ENCODE peak calls at places on chromosomes 11 and 22, in seven cellular contexts. V, P, R, Z, S, L and G are unnamed samples.

GRCh38 chr11:69101100-69101791 is 52.5 kb downstream of the TPCN2 start:
- DNase-seq in L (peak; percentile 36), P (peak; percentile 69), S (no peak), Z (peak; percentile 71), R (peak; percentile 81), V (no peak), G (peak; percentile 36)

GRCh38 chr11:134266841-134267251 is 9.3 kb upstream of the GLB1L3 start:
- DNase-seq in V (no peak), S (no peak), L (peak; percentile 84), Z (no peak), P (no peak), R (peak; percentile 44), G (peak; percentile 99)

GRCh38 chr11:88779551-88779950 is 286.2 kb downstream of the GRM5 start:
- DNase-seq in S (no peak), V (peak; percentile 4), Z (no peak), L (peak; percentile 92), R (no peak), P (no peak), G (no peak)

GRCh38 chr22:37177755-37178154 is 10.3 kb downstream of the C1QTNF6 start:
- DNase-seq in R (no peak), V (no peak), L (no peak), P (no peak), Z (no peak), S (no peak), G (no peak)

GRCh38 chr22:19448076-19448607 is 631 bp upstream of the C22orf39 start:
- DNase-seq in Z (no peak), L (peak; percentile 48), S (no peak), P (no peak), R (peak; percentile 60), V (no peak), G (peak; percentile 33)

GRCh38 chr22:48161354-48161753 is 1398.9 kb downstream of the TBC1D22A start:
- DNase-seq in R (no peak), P (no peak), L (no peak), S (no peak), V (no peak), Z (no peak), G (no peak)

GRCh38 chr22:45262931-45263789 is 21.6 kb upstream of the UPK3A start:
- DNase-seq in V (no peak), R (no peak), Z (no peak), L (no peak), S (no peak), P (no peak), G (no peak)

GRCh38 chr22:38169116-38169515 is 12.5 kb downstream of the PLA2G6 start:
- DNase-seq in R (no peak), L (no peak), V (no peak), Z (no peak), S (no peak), P (no peak), G (no peak)

DNA sequence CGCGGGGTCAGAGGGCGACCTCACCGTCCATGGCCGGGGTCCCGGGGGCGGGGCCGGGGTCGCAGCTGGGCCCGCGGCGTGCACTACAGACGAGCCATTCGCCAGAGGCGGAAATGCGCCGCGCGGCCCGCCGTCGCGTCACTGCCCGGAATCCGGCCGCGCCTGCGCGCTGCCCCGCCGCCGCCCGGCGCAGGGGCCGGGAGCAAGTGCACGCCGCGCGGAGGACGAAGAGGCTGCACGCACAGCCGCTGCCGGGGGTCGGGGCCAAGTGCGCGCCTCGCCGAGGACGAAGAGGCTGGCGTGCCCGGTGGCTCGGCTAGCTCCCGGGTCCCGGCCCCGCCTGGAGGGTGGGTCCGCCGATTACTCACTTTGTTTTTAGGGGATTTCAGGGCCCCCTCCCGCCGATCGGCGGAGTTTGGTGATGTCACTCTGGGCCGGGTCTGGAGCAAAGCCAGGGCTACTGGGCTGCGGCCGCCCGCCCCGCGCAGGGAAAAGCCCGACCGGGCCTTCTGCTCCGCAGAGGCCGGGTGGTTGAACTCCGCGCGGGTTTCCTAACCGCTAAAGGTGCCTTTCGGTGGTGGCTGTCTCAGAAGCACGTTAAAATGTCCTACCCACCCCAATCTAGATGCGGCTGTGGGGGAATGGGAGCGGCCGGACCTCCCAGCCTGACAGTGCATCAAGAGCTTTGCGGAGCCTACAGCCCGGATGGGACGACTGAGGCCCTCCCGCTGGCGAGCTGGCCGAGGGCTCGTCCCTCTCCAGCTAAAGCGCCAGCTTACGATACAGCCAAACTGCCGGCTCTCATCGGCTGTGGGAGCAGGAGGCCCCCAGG is at the start of gene RELA:
- DNase-seq in V (peak; percentile 62), P (peak; percentile 97), L (peak; percentile 83), Z (peak; percentile 92), R (peak; percentile 95), S (peak; percentile 95), G (peak; percentile 73)
- TF ChIP-seq CTCF in V (no peak), P (peak; percentile 9), L (no peak), Z (no peak), R (no peak), S (no peak), G (peak; percentile 5)

GRCh38 chr11:1126491-1126926 is 31.2 kb upstream of the MUC5AC start:
- DNase-seq in L (no peak), S (no peak), P (no peak), R (no peak), Z (no peak), V (no peak), G (no peak)
- H3K27me3 ChIP-seq in L (no peaks in the 10 kb centered on the region), S (no peaks in the 10 kb centered on the region), P (no peaks in the 10 kb centered on the region), R (no peaks in the 10 kb centered on the region), Z (no peaks in the 10 kb centered on the region), V (peaks cover 28% of the 10 kb centered on the region), G (no peaks in the 10 kb centered on the region)

DNA sequence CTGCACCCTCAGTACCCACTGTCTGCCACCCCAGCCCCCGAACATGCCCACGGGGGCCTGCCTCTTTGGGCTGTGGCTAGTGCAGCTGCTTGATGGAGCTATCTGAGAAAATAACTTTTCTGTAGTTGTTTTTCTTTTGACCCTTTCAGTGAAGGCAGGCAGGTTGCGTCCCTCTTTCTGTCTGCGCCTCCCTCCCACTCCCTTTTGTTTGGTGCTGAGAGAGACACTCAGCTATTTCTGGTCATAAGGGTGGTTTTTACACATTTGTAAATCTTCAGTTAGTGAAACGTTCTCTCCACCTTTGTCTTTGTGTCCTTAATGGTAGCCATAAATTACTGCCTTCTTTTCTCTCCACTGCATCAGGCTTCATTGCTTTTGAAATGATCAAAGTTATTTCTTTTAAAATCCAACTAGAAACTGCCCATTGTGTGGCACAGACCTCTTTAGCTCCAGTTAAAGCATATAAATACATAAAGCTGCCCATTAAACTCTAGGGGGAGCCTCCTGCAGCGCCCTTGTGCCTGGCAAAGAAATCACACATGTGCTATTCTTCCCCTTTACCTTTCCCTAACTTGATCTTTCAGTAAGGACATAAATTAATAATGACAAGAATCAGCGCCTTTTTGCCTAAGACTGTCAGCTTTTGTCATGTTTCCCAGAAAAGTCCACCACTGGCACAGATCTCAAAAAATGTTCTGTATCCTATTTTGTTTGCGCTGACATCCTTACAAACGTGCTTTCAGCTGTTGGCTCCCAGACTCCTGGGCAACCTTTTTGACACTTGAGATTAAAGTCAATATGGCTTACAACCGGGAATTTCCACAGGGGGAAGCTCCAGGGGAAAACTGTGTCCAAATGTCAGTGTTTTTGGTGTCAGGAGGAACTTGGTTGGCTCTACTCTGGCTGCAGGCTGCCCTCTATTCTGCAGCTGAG is 1.7 kb upstream of the SCUBE2 start:
- DNase-seq in V (no peak), R (no peak), Z (peak; percentile 24), L (no peak), P (no peak), S (no peak), G (no peak)
- TF ChIP-seq CTCF in V (peak; percentile 32), R (peak; percentile 35), Z (peak; percentile 35), L (peak; percentile 12), P (peak; percentile 17), S (no peak), G (peak; percentile 61)

GRCh38 chr11:30358569-30358968 is 35.7 kb downstream of the ARL14EP start:
- DNase-seq in L (no peak), S (no peak), V (no peak), Z (no peak), P (no peak), R (no peak), G (no peak)
- H3K27me3 ChIP-seq in L (no peaks in the 10 kb centered on the region), S (no peaks in the 10 kb centered on the region), V (no peaks in the 10 kb centered on the region), Z (peaks cover 2% of the 10 kb centered on the region), P (no peaks in the 10 kb centered on the region), R (no peaks in the 10 kb centered on the region), G (peaks cover 14% of the 10 kb centered on the region)